ENCODE peak calls at places on chromosomes 1 and 21, in six cellular contexts. T is BJ, I is GM12892, D is fibroblast of the aortic adventitia, K is GM06990, V is T-cell. B is an unnamed sample.

GRCh38 chr1:175154595-175155472 is 37.7 kb downstream of the KIAA0040 start:
- DNase-seq in V (peak), K (peak), D (peak), T (no peak), I (peak), B (no peak)

GRCh38 chr1:220511183-220511582 is 16.8 kb upstream of the MARK1 start:
- DNase-seq in T (no peak), V (no peak), K (no peak), I (no peak), D (no peak), B (no peak)

GRCh38 chr1:29180497-29181412 is 945 bp downstream of the SRSF4 start:
- DNase-seq in V (peak), D (no peak), T (no peak), K (no peak), I (peak), B (no peak)

GRCh38 chr1:57234459-57234858 is 189.4 kb downstream of the DAB1 start:
- DNase-seq in D (no peak), I (no peak), K (no peak), V (no peak), T (no peak), B (no peak)

GRCh38 chr1:115293006-115293405 is 45.0 kb downstream of the NGF start:
- DNase-seq in T (no peak), V (no peak), D (no peak), I (no peak), K (no peak), B (no peak)

GRCh38 chr1:24713736-24714135 is 31.5 kb upstream of the CLIC4 start:
- DNase-seq in K (no peak), D (no peak), V (no peak), T (no peak), I (no peak), B (no peak)

GRCh38 chr1:16233431-16233830 is 3.6 kb downstream of the CPLANE2 start:
- DNase-seq in V (no peak), T (no peak), D (no peak), I (no peak), K (no peak), B (no peak)

GRCh38 chr21:35203093-35204021 is 154.3 kb upstream of the RUNX1 start:
- DNase-seq in K (no peak), I (no peak), T (peak), D (peak), V (no peak), B (no peak)

GRCh38 chr1:58440696-58441095 is 105.8 kb downstream of the OMA1 start:
- DNase-seq in D (no peak), V (no peak), T (no peak), K (no peak), I (no peak), B (no peak)

GRCh38 chr1:10304295-10304694 is 93.9 kb downstream of the KIF1B start:
- DNase-seq in D (no peak), T (no peak), I (no peak), V (no peak), K (no peak), B (no peak)

GRCh38 chr1:150272379-150272840 is at the start of gene C1orf54:
- DNase-seq in K (no peak), T (no peak), I (no peak), V (no peak), D (peak), B (no peak)

GRCh38 chr1:216310776-216311175 is 112.5 kb downstream of the USH2A start:
- DNase-seq in T (no peak), I (no peak), D (peak), V (no peak), K (no peak), B (peak)

GRCh38 chr1:4611708-4612349 is 42.6 kb upstream of the AJAP1 start:
- DNase-seq in T (no peak), K (no peak), I (no peak), D (no peak), V (no peak), B (no peak)

GRCh38 chr1:151801310-151801820 is 3.9 kb downstream of the LINGO4 start:
- DNase-seq in I (no peak), T (no peak), D (no peak), V (no peak), K (no peak), B (no peak)

GRCh38 chr21:32474179-32475059 is 61.9 kb downstream of the EVA1C start:
- DNase-seq in D (no peak), T (no peak), I (no peak), K (no peak), V (no peak), B (no peak)

GRCh38 chr1:34884961-34885360 is 25.4 kb upstream of the SMIM12 start:
- DNase-seq in D (no peak), I (no peak), K (no peak), V (no peak), T (no peak), B (no peak)

GRCh38 chr1:225655509-225656258 is 2.8 kb upstream of the ENAH start:
- DNase-seq in V (no peak), D (peak), K (no peak), I (no peak), T (peak), B (peak)

B was measured in HFF-Myc.